ENCODE peak calls at places on chromosomes 13 and 19, in four cellular contexts. V, G, T and M are unnamed samples.

GRCh38 chr13:105847532-105848295 is 687.7 kb downstream of the EFNB2 start:
- DNase-seq in V (no peak), G (no peak), T (no peak), M (no peak)

GRCh38 chr13:20475927-20476691 is 49.5 kb downstream of the CRYL1 start:
- DNase-seq in V (no peak), G (peak; percentile 65), T (peak; percentile 39), M (no peak)

GRCh38 chr19:45676851-45677263 is 8.8 kb downstream of the GIPR start:
- DNase-seq in V (no peak), G (no peak), T (no peak), M (no peak)

GRCh38 chr13:44063881-44064280 is 184.2 kb downstream of the LACC1 start:
- DNase-seq in V (no peak), G (no peak), T (no peak), M (no peak)

GRCh38 chr13:25253702-25254101 is 33.6 kb downstream of the MTMR6 start:
- DNase-seq in V (no peak), G (no peak), T (no peak), M (peak; percentile 1)

GRCh38 chr19:13887529-13887928 is 10.6 kb downstream of the NANOS3 start:
- DNase-seq in V (no peak), G (no peak), T (peak; percentile 88), M (no peak)

GRCh38 chr13:90448466-90449037 is 898.9 kb upstream of the MIR17HG start:
- DNase-seq in V (no peak), G (no peak), T (no peak), M (no peak)

GRCh38 chr19:3034845-3035541 is 5.9 kb upstream of the TLE2 start:
- DNase-seq in V (peak; percentile 47), G (peak; percentile 1), T (peak; percentile 62), M (no peak)

GRCh38 chr13:59538512-59538911 is 625.2 kb downstream of the DIAPH3 start:
- DNase-seq in V (no peak), G (no peak), T (no peak), M (no peak)

GRCh38 chr13:90015565-90016507 is 1331.7 kb upstream of the MIR17HG start:
- DNase-seq in V (no peak), G (no peak), T (no peak), M (no peak)

GRCh38 chr19:44644391-44645016 is 794 bp downstream of the PVR start:
- DNase-seq in V (peak; percentile 27), G (no peak), T (peak; percentile 45), M (peak; percentile 81)

GRCh38 chr13:27242642-27243185 is 8.6 kb upstream of the RPL21 start:
- DNase-seq in V (peak; percentile 70), G (no peak), T (no peak), M (no peak)

GRCh38 chr19:17751103-17751911 is at the start of gene FCHO1:
- DNase-seq in V (peak; percentile 91), G (peak; percentile 87), T (peak; percentile 96), M (no peak)

GRCh38 chr13:46672338-46673090 is 119.5 kb downstream of the LRCH1 start:
- DNase-seq in V (no peak), G (no peak), T (no peak), M (no peak)

GRCh38 chr19:588093-588742 is 1.5 kb upstream of the HCN2 start:
- DNase-seq in V (peak; percentile 76), G (no peak), T (peak; percentile 77), M (peak; percentile 92)

GRCh38 chr13:57932071-57932470 is 300.5 kb downstream of the PCDH17 start:
- DNase-seq in V (no peak), G (no peak), T (no peak), M (no peak)

GRCh38 chr19:21823224-21823623 is 12.8 kb downstream of the ZNF43 start:
- DNase-seq in V (no peak), G (no peak), T (no peak), M (no peak)

GRCh38 chr19:21824679-21825078 is 11.3 kb downstream of the ZNF43 start:
- DNase-seq in V (no peak), G (no peak), T (no peak), M (no peak)
- TF ChIP-seq MYC in V (no peak), G (no peak), T (no peak), M (no peak)

GRCh38 chr13:50884270-50884669 is 25.3 kb upstream of the RNASEH2B start:
- DNase-seq in V (no peak), G (no peak), T (no peak), M (no peak)

GRCh38 chr13:50888362-50888761 is 21.2 kb upstream of the RNASEH2B start:
- DNase-seq in V (no peak), G (no peak), T (no peak), M (no peak)

GRCh38 chr13:50891206-50891605 is 18.4 kb upstream of the RNASEH2B start:
- DNase-seq in V (no peak), G (no peak), T (no peak), M (no peak)

GRCh38 chr13:50889317-50889716 is 20.3 kb upstream of the RNASEH2B start:
- DNase-seq in V (no peak), G (no peak), T (no peak), M (no peak)

DNA sequence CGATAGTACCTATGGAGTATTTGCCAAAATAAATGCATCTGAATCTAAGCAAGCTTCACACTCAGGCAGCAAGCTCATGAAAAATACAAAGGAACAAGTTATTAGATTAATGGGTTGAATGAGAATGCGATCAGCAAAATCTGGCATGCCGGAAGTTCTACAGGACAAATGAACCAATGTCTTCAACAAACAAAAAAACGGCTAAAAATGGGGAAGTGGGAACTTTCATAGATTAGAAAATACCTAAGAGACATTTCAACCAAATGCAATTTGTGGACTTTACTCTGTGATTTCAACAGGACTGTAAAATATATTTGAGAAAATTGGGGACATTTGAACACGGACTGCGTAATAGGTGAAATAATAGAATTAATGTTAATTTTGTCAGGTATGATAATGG is 22.4 kb upstream of the RNASEH2B start:
- DNase-seq in V (no peak), G (no peak), T (no peak), M (no peak)
- TF ChIP-seq MYC in V (no peak), G (no peak), T (no peak), M (no peak)

GRCh38 chr19:39937792-39938191 is 3.4 kb upstream of the FCGBP start:
- DNase-seq in V (no peak), G (no peak), T (peak; percentile 20), M (no peak)

GRCh38 chr19:39941615-39942507 is 7.4 kb upstream of the FCGBP start:
- DNase-seq in V (no peak), G (peak; percentile 82), T (peak; percentile 82), M (no peak)

GRCh38 chr19:39941151-39941550 is 6.7 kb upstream of the FCGBP start:
- DNase-seq in V (no peak), G (no peak), T (no peak), M (no peak)

GRCh38 chr19:39937094-39937493 is 2.7 kb upstream of the FCGBP start:
- DNase-seq in V (no peak), G (peak; percentile 36), T (peak; percentile 37), M (no peak)

GRCh38 chr19:39940221-39940833 is 5.9 kb upstream of the FCGBP start:
- DNase-seq in V (no peak), G (no peak), T (no peak), M (no peak)
- TF ChIP-seq MYC in V (no peak), G (no peak), T (no peak), M (no peak)

GRCh38 chr19:6529351-6529750 is 1.5 kb upstream of the TNFSF9 start:
- DNase-seq in V (no peak), G (no peak), T (no peak), M (no peak)

GRCh38 chr19:6530385-6531162 is at the start of gene TNFSF9:
- DNase-seq in V (peak; percentile 95), G (no peak), T (peak; percentile 80), M (peak; percentile 85)

GRCh38 chr19:6527893-6528543 is 2.8 kb upstream of the TNFSF9 start:
- DNase-seq in V (no peak), G (peak; percentile 96), T (peak; percentile 55), M (no peak)

GRCh38 chr19:6529937-6530384 is 865 bp upstream of the TNFSF9 start:
- DNase-seq in V (no peak), G (no peak), T (no peak), M (no peak)

GRCh38 chr19:6528544-6529121 is 2.2 kb upstream of the TNFSF9 start:
- DNase-seq in V (peak; percentile 74), G (no peak), T (peak; percentile 84), M (peak; percentile 36)
- TF ChIP-seq MYC in V (peak; percentile 23), G (no peak), T (no peak), M (no peak)

GRCh38 chr19:33731886-33732285 is 64.8 kb upstream of the KCTD15 start:
- DNase-seq in V (no peak), G (no peak), T (no peak), M (no peak)
- TF ChIP-seq MYC in V (no peak), G (no peak), T (no peak), M (no peak)